ENCODE peak calls at places on chromosomes 12 and 14, in seven cellular contexts. X, M, U, C, L, H and G are unnamed samples.

GRCh38 chr14:71290960-71291466 is 383.8 kb downstream of the PCNX1 start:
- DNase-seq in X (peak; percentile 21), M (no peak), U (peak; percentile 89), C (peak; percentile 54), L (no peak), H (no peak), G (no peak)

GRCh38 chr12:92088802-92089201 is 56.8 kb downstream of the BTG1 start:
- DNase-seq in X (no peak), M (no peak), U (no peak), C (no peak), L (no peak), H (no peak), G (no peak)

GRCh38 chr14:88488081-88488480 is 66.7 kb downstream of the PTPN21 start:
- DNase-seq in X (no peak), M (no peak), U (peak; percentile 66), C (no peak), L (peak; percentile 64), H (no peak), G (no peak)

GRCh38 chr14:21965042-21965441 is 291.4 kb upstream of the OR4E1 start:
- DNase-seq in X (no peak), M (no peak), U (no peak), C (no peak), L (no peak), H (no peak), G (no peak)

GRCh38 chr14:33120966-33121365 is 182.3 kb downstream of the NPAS3 start:
- DNase-seq in X (no peak), M (no peak), U (peak; percentile 46), C (peak; percentile 11), L (no peak), H (no peak), G (no peak)

GRCh38 chr12:27096420-27096819 is 14.0 kb upstream of the C12orf71 start:
- DNase-seq in X (no peak), M (no peak), U (peak; percentile 28), C (no peak), L (no peak), H (no peak), G (no peak)

GRCh38 chr12:99223554-99223953 is 424.0 kb upstream of the GARIN6 start:
- DNase-seq in X (no peak), M (no peak), U (no peak), C (no peak), L (no peak), H (no peak), G (no peak)

GRCh38 chr12:30314506-30315100 is 381.1 kb downstream of the IPO8 start:
- DNase-seq in X (no peak), M (no peak), U (no peak), C (no peak), L (no peak), H (no peak), G (no peak)

GRCh38 chr12:109804820-109805761 is 28.1 kb downstream of the TRPV4 start:
- DNase-seq in X (peak; percentile 69), M (peak; percentile 58), U (peak; percentile 35), C (peak; percentile 50), L (peak; percentile 46), H (peak; percentile 57), G (peak; percentile 81)

GRCh38 chr14:102464846-102465341 is 44.7 kb downstream of the ANKRD9 start:
- DNase-seq in X (peak; percentile 87), M (no peak), U (no peak), C (no peak), L (no peak), H (no peak), G (no peak)

GRCh38 chr12:111753144-111753881 is 13.4 kb upstream of the ALDH2 start:
- DNase-seq in X (peak; percentile 65), M (peak; percentile 42), U (no peak), C (peak; percentile 76), L (peak; percentile 54), H (peak; percentile 70), G (peak; percentile 58)

GRCh38 chr12:52580496-52580895 is 6.9 kb upstream of the KRT74 start:
- DNase-seq in X (no peak), M (no peak), U (no peak), C (no peak), L (no peak), H (no peak), G (no peak)

GRCh38 chr12:5510251-5510805 is 78.4 kb downstream of the NTF3 start:
- DNase-seq in X (peak; percentile 15), M (no peak), U (no peak), C (no peak), L (no peak), H (no peak), G (no peak)

GRCh38 chr14:88256997-88257755 is 65.9 kb downstream of the KCNK10 start:
- DNase-seq in X (no peak), M (no peak), U (no peak), C (no peak), L (no peak), H (no peak), G (no peak)

GRCh38 chr12:132924356-132924755 is 31.8 kb downstream of the ZNF605 start:
- DNase-seq in X (no peak), M (no peak), U (no peak), C (no peak), L (no peak), H (no peak), G (no peak)

GRCh38 chr12:132918680-132919079 is 31.3 kb upstream of the CHFR start:
- DNase-seq in X (no peak), M (no peak), U (no peak), C (no peak), L (no peak), H (no peak), G (no peak)

GRCh38 chr12:132922676-132923075 is 33.4 kb downstream of the ZNF605 start:
- DNase-seq in X (no peak), M (no peak), U (no peak), C (no peak), L (no peak), H (no peak), G (no peak)

GRCh38 chr12:132923356-132923909 is 32.7 kb downstream of the ZNF605 start:
- DNase-seq in X (no peak), M (no peak), U (no peak), C (no peak), L (no peak), H (no peak), G (no peak)

GRCh38 chr12:132921685-132922084 is 34.3 kb upstream of the CHFR start:
- DNase-seq in X (no peak), M (no peak), U (no peak), C (no peak), L (no peak), H (no peak), G (no peak)
- TF ChIP-seq CTCF in X (no peak), M (no peak), U (peak; percentile 8), C (peak; percentile 20), L (no peak), H (no peak), G (no peak)

GRCh38 chr12:65195387-65196055 is 26.1 kb downstream of the LEMD3 start:
- DNase-seq in X (no peak), M (no peak), U (no peak), C (no peak), L (no peak), H (no peak), G (no peak)
- H3K27ac ChIP-seq in X (no peak overlapping the region), M (peak overlapping the region; percentile 45), U (no peak overlapping the region), C (no peak overlapping the region), L (no peak overlapping the region), H (no peak overlapping the region), G (no peak overlapping the region)

GRCh38 chr14:34875031-34875922 is at the start of gene BAZ1A:
- DNase-seq in X (peak; percentile 81), M (peak; percentile 57), U (peak; percentile 93), C (peak; percentile 90), L (peak; percentile 78), H (peak; percentile 68), G (no peak)
- TF ChIP-seq CTCF in X (no peak), M (peak; percentile 21), U (no peak), C (peak; percentile 23), L (no peak), H (no peak), G (no peak)

GRCh38 chr12:4418913-4419312 is 26.7 kb downstream of the FGF6 start:
- DNase-seq in X (no peak), M (no peak), U (no peak), C (no peak), L (no peak), H (no peak), G (no peak)
- H3K27ac ChIP-seq in X (no peak overlapping the region), M (peak overlapping the region; percentile 77), U (no peak overlapping the region), C (no peak overlapping the region), L (no peak overlapping the region), H (no peak overlapping the region), G (no peak overlapping the region)

GRCh38 chr14:69673578-69674305 is 62.3 kb downstream of the SUSD6 start:
- DNase-seq in X (no peak), M (no peak), U (no peak), C (no peak), L (no peak), H (no peak), G (no peak)
- TF ChIP-seq CTCF in X (no peak), M (no peak), U (no peak), C (no peak), L (no peak), H (no peak), G (no peak)

GRCh38 chr12:76025601-76026575 is 5.7 kb downstream of the PHLDA1 start:
- DNase-seq in X (no peak), M (no peak), U (peak; percentile 66), C (peak; percentile 89), L (no peak), H (no peak), G (no peak)
- H3K27ac ChIP-seq in X (no peak overlapping the region), M (no peak overlapping the region), U (peak overlapping the region; percentile 92), C (peak overlapping the region; percentile 97), L (no peak overlapping the region), H (no peak overlapping the region), G (no peak overlapping the region)

DNA sequence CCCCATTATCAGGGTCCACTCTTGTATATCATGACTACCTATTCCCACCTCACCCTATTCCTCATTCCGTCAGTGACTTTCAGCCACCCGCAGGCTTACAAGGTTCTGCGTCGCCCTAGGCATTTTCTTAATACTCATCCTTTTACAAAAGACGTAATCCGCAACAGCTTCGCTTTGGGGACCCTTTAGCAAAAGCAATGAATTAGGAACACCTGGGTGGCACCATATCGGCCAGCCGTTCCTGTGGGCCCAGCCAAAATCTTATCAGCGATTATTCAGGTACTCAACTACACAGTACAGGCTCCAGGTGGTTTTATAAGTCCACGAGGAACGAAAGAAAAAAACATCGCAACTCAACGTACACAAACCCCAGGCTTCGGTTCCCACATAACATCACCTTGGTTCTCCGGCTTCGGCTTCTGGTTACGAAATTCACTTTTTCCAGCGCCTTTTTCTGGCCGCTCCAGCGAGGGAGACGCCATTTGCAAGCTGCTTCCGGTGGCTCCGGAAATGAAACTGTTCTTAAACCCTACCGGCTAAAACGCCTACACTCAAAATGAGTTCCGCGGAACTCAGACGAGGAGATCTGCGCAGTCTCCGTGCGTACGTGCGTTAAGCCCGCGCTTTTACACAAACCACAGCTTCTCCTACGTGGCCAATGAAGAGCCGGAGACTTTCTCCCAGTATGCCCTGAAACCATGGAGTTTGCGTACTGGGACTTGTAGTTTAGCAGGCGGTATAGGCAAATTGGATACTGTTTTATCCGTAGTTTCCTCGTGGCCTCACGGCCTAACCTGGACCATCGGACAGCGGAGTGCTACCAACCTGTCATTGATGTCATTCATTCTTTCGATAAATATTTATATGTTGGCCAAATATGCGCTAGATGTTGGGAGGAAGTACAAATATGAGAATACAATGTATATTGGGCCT is at the start of gene KRR1:
- DNase-seq in X (peak; percentile 95), M (peak; percentile 90), U (peak; percentile 98), C (peak; percentile 99), L (peak; percentile 91), H (peak; percentile 91), G (peak; percentile 94)
- TF ChIP-seq CTCF in X (no peak), M (peak; percentile 32), U (no peak), C (peak; percentile 23), L (no peak), H (no peak), G (no peak)

GRCh38 chr12:54421175-54421872 is 2.3 kb upstream of the ITGA5 start:
- DNase-seq in X (no peak), M (peak; percentile 95), U (no peak), C (peak; percentile 89), L (no peak), H (peak; percentile 81), G (no peak)
- H3K27ac ChIP-seq in X (peak overlapping the region; percentile 88), M (peak overlapping the region; percentile 93), U (peak overlapping the region; percentile 6), C (peak overlapping the region; percentile 58), L (peak overlapping the region; percentile 84), H (peak overlapping the region; percentile 97), G (no peak overlapping the region)